ENCODE peak calls at places on chromosomes 3 and 15, in six cellular contexts. O, I, H, F, A and N are unnamed samples.

GRCh38 chr15:67784057-67784781 is 41.1 kb upstream of the SKOR1 start:
- DNase-seq in O (no peak), I (no peak), H (no peak), F (no peak), A (peak; percentile 73), N (no peak)

GRCh38 chr3:128505771-128506170 is 12.8 kb upstream of the GATA2 start:
- DNase-seq in O (no peak), I (no peak), H (no peak), F (no peak), A (no peak), N (no peak)

GRCh38 chr3:131109156-131109555 is 82.5 kb downstream of the NEK11 start:
- DNase-seq in O (no peak), I (no peak), H (no peak), F (no peak), A (no peak), N (no peak)

GRCh38 chr3:99941211-99941610 is 123.5 kb downstream of the CMSS1 start:
- DNase-seq in O (no peak), I (no peak), H (no peak), F (no peak), A (no peak), N (no peak)

GRCh38 chr3:10194328-10195071 is 29.8 kb downstream of the IRAK2 start:
- DNase-seq in O (no peak), I (peak; percentile 79), H (no peak), F (no peak), A (peak; percentile 60), N (peak; percentile 83)

GRCh38 chr3:139764936-139765335 is 87.2 kb upstream of the NMNAT3 start:
- DNase-seq in O (no peak), I (no peak), H (no peak), F (peak; percentile 91), A (no peak), N (peak; percentile 70)

GRCh38 chr3:33879540-33879939 is 81.1 kb downstream of the PDCD6IP start:
- DNase-seq in O (no peak), I (no peak), H (no peak), F (no peak), A (no peak), N (no peak)

GRCh38 chr3:1578105-1578833 is 485.4 kb downstream of the CNTN6 start:
- DNase-seq in O (no peak), I (no peak), H (no peak), F (no peak), A (no peak), N (peak; percentile 68)

GRCh38 chr15:61974759-61975158 is 85.5 kb downstream of the VPS13C start:
- DNase-seq in O (no peak), I (no peak), H (no peak), F (no peak), A (no peak), N (peak; percentile 4)

GRCh38 chr15:39944711-39945110 is 10.8 kb downstream of the EIF2AK4 start:
- DNase-seq in O (no peak), I (no peak), H (no peak), F (peak; percentile 90), A (no peak), N (no peak)

GRCh38 chr15:70421197-70421482 is 323.4 kb upstream of the TLE3 start:
- DNase-seq in O (no peak), I (no peak), H (no peak), F (no peak), A (no peak), N (no peak)

GRCh38 chr3:127016461-127016860 is 33.5 kb downstream of the PLXNA1 start:
- DNase-seq in O (no peak), I (no peak), H (no peak), F (no peak), A (no peak), N (no peak)

GRCh38 chr3:64872385-64872784 is 184.6 kb upstream of the ADAMTS9 start:
- DNase-seq in O (no peak), I (no peak), H (no peak), F (no peak), A (no peak), N (no peak)

DNA sequence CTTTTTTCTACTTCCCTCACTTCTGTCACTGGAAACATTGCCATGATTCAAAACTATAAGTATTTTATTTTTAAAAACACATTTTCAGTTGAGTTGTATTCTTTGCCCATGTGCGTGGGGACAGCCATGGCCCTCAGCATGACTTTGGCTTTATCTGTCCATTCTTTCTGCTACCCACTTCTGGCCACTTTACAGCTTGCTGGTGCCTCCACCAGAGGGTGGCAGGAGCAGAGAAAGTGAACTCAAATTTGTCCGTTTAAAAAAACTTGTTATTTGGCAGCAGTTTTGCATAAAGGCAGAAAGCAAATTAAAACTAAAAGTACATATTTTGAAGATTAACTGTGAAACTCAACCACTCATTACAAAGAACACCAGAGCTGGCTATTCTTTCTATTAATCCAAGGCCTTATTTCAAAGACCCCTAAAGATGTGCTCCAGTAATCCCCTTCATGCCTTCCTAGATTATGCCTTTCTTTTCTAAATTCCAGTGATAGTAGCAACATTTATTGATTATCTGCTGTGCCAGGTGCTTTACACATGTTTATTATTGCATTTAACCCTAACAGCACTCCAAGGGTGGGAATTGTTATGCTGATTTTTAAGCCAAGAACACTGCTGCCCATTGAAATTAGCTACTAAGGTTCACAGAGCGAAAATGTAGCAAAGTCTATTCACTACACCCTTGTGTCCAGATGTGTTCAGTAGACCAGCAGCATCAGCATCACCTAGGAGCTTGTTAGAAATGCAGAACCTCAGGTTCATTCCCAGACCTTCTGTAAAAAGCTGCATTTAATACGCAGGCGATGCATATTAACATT is 134.8 kb downstream of the THRB start:
- DNase-seq in O (no peak), I (no peak), H (no peak), F (no peak), A (no peak), N (no peak)
- TF ChIP-seq CTCF in O (no peak), I (peak; percentile 31), H (no peak), F (no peak), A (no peak), N (peak; percentile 16)

DNA sequence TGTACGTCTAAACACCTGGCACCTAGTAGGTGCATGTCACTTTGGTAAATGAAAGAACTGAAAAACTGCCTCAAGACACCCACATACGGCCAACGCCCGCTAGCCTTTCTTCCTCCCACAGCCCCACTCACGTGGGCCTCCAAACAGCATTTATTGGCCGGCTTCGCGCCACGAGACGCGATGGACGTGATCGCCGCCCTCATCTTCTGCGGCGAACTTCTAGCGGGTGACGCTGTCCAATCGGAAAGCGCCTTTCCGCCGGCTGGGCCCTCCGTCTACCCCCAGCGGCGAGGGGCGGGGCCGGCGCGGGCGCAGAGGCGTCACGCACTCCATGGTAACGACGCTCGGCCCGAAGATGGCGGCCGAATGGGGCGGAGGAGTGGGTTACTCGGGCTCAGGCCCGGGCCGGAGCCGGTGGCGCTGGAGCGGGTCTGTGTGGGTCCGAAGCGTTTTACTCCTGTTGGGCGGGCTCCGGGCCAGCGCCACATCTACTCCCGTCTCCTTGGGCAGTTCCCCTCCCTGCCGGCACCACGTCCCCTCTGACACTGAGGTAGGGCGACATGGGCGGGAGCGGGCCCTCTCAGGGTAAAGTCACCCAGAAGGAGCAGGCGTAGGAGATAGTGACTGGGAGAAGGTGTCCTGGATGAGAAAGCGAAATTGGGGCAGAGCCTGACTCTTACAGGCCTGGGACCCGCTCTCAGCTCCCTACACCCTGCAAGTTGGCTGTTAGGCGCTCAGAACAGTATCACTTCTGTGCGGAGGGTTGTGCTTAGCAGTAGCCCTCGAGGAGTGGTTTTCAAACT is at the start of gene LMLN:
- DNase-seq in O (peak; percentile 95), I (peak; percentile 97), H (peak; percentile 68), F (peak; percentile 97), A (peak; percentile 82), N (peak; percentile 96)
- TF ChIP-seq CTCF in O (peak; percentile 1), I (no peak), H (no peak), F (no peak), A (no peak), N (no peak)

GRCh38 chr3:46395210-46395661 is 11.6 kb downstream of the CCR5AS start:
- DNase-seq in O (no peak), I (no peak), H (no peak), F (no peak), A (no peak), N (no peak)
- TF ChIP-seq CTCF in O (no peak), I (no peak), H (peak; percentile 56), F (no peak), A (peak; percentile 33), N (no peak)

GRCh38 chr15:84747423-84748273 is 744 bp upstream of the ZNF592 start:
- DNase-seq in O (peak; percentile 72), I (peak; percentile 86), H (no peak), F (peak; percentile 66), A (no peak), N (peak; percentile 60)

GRCh38 chr15:84750583-84751092 is 2.2 kb downstream of the ZNF592 start:
- DNase-seq in O (no peak), I (no peak), H (no peak), F (no peak), A (no peak), N (no peak)

GRCh38 chr15:84749111-84749991 is 959 bp downstream of the ZNF592 start:
- DNase-seq in O (peak; percentile 40), I (peak; percentile 66), H (no peak), F (no peak), A (no peak), N (peak; percentile 26)

GRCh38 chr15:84752195-84752594 is 3.8 kb downstream of the ZNF592 start:
- DNase-seq in O (no peak), I (no peak), H (no peak), F (no peak), A (no peak), N (no peak)

DNA sequence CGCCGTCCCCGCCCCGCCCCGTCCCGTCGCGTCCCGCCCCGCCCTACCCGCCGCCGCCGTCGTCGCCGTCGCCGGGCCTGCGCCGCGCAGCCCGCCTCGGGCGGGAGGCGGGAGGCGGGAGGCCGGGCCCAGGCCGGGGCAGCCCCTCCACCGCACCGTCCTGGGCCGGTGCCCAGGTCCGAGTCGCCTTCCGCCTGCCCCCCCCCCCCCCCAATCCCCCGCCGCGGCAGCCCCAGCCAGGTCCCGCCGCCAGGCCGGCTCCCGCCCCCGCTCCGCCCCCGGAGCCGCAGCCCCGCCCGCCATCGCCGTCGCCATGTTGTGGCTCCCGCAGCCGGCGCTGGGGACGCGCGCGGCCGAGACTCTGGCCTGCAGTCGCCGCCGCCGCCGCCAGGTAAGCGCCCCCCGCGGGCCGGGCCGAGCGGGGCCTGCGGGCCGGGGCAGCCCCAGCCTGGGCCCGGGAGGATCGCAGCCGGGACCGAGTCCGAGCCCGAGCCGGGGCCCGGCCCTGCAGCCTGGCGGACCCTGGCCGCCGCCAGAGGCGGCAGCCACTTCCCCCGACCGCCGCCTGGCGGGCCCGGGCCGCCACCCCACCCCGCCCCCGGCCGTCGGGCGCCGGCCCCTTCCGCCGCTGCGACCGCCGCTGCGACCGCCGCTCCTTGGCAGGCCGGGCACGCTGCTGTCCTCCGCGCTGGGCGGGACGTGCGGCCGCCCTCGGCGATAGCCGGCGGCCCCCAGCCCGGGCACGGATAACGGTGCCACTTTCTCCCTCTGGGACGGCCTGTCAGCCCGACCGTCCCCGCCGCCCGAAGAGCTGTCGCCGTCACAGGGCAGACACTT is at the start of gene ZNF592:
- DNase-seq in O (peak; percentile 90), I (peak; percentile 93), H (no peak), F (peak; percentile 79), A (no peak), N (peak; percentile 66)
- TF ChIP-seq CTCF in O (peak; percentile 53), I (peak; percentile 84), H (no peak), F (peak; percentile 15), A (peak; percentile 33), N (peak; percentile 19)

GRCh38 chr3:150370129-150370602 is 37.9 kb upstream of the TSC22D2 start:
- DNase-seq in O (peak; percentile 35), I (peak; percentile 79), H (peak; percentile 66), F (peak; percentile 97), A (no peak), N (peak; percentile 95)
- TF ChIP-seq CTCF in O (peak; percentile 19), I (peak; percentile 37), H (peak; percentile 27), F (peak; percentile 29), A (no peak), N (no peak)